ENCODE peak calls at places on chromosomes 3 and 15, in ten cellular contexts. U is occipital lobe, J is GM04504, Q is brain microvascular endothelial cell, R is endothelial cell, V is NCI-H1048, A is NCI-H1694, Y is NCI-H82, O is BJ, L is heart left ventricle. G is an unnamed sample.

GRCh38 chr3:15297592-15298350 is 34.6 kb downstream of the SH3BP5 start:
- DNase-seq in Q (no peak), R (no peak), L (no peak), Y (no peak), A (no peak), U (no peak), O (no peak), J (no peak), V (no peak), G (no peak)

GRCh38 chr3:9778102-9778501 is 8.4 kb upstream of the CAMK1 start:
- DNase-seq in Y (no peak), O (peak), V (no peak), Q (peak), R (no peak), L (no peak), J (peak), U (peak), A (no peak), G (no peak)

GRCh38 chr3:151526771-151527170 is 65.9 kb upstream of the IGSF10 start:
- DNase-seq in V (no peak), J (no peak), A (no peak), U (no peak), L (no peak), O (no peak), R (no peak), Y (no peak), Q (no peak), G (no peak)

GRCh38 chr15:92714457-92715401 is 59.2 kb upstream of the FAM174B start:
- DNase-seq in Q (peak), U (peak), V (peak), Y (peak), L (peak), O (no peak), A (peak), J (peak), R (peak), G (peak)

GRCh38 chr3:62363275-62363674 is 10.1 kb downstream of the FEZF2 start:
- DNase-seq in Q (no peak), Y (no peak), O (no peak), J (no peak), U (no peak), L (no peak), A (no peak), V (no peak), R (no peak), G (no peak)

GRCh38 chr3:178536271-178537079 is at the start of gene KCNMB2:
- DNase-seq in R (no peak), A (peak), O (no peak), U (peak), J (no peak), L (no peak), Q (peak), Y (no peak), V (no peak), G (no peak)

GRCh38 chr15:60004019-60004845 is at the start of gene FOXB1:
- DNase-seq in Q (no peak), J (no peak), R (peak), O (no peak), U (no peak), V (no peak), L (no peak), Y (peak), A (no peak), G (no peak)

GRCh38 chr3:159828542-159828943 is 160.1 kb upstream of the IL12A start:
- DNase-seq in J (peak), V (peak), L (no peak), Y (peak), Q (no peak), R (no peak), O (no peak), U (no peak), A (peak), G (no peak)

GRCh38 chr3:30774062-30774461 is 120.4 kb downstream of the GADL1 start:
- DNase-seq in A (no peak), L (no peak), Q (no peak), V (no peak), Y (no peak), U (no peak), J (no peak), R (no peak), O (no peak), G (no peak)

GRCh38 chr15:33458421-33458820 is 147.7 kb downstream of the RYR3 start:
- DNase-seq in U (no peak), O (no peak), Y (no peak), A (no peak), R (no peak), V (no peak), L (no peak), J (no peak), Q (no peak), G (no peak)

GRCh38 chr3:186869253-186870235 is 27.0 kb downstream of the ADIPOQ start:
- DNase-seq in Q (no peak), Y (no peak), O (no peak), L (no peak), A (no peak), V (no peak), U (no peak), J (no peak), R (no peak), G (no peak)

GRCh38 chr3:36796896-36797295 is 32.5 kb upstream of the DCLK3 start:
- DNase-seq in A (no peak), R (no peak), U (no peak), V (no peak), L (no peak), Q (peak), J (no peak), O (no peak), Y (no peak), G (no peak)

GRCh38 chr15:64634576-64635485 is 140.6 kb downstream of the RBPMS2 start:
- DNase-seq in U (no peak), Y (peak), O (no peak), A (no peak), L (no peak), V (peak), J (no peak), Q (peak), R (peak), G (no peak)

GRCh38 chr3:32401541-32402052 is 9.9 kb downstream of the CMTM7 start:
- DNase-seq in L (peak), O (no peak), U (peak), J (no peak), Q (peak), Y (peak), V (no peak), R (peak), A (no peak), G (peak)

GRCh38 chr15:40114218-40114617 is 5.5 kb upstream of the BMF start:
- DNase-seq in Q (no peak), A (no peak), O (no peak), U (no peak), Y (no peak), L (no peak), R (no peak), V (no peak), J (no peak), G (no peak)

GRCh38 chr3:22609139-22609538 is 594.0 kb upstream of the UBE2E2 start:
- DNase-seq in L (no peak), O (peak), R (no peak), Q (no peak), Y (no peak), V (no peak), J (peak), U (no peak), A (no peak), G (no peak)

GRCh38 chr15:92051726-92052125 is 198.2 kb downstream of the SLCO3A1 start:
- DNase-seq in Q (no peak), U (no peak), L (no peak), J (peak), Y (no peak), A (no peak), R (no peak), O (peak), V (no peak), G (no peak)

GRCh38 chr3:99505200-99505599 is 133.2 kb upstream of the COL8A1 start:
- DNase-seq in J (no peak), Q (no peak), O (no peak), L (no peak), Y (no peak), A (no peak), V (no peak), U (no peak), R (no peak), G (no peak)

GRCh38 chr15:94930441-94930840 is 699.1 kb downstream of the MCTP2 start:
- DNase-seq in J (no peak), A (no peak), V (no peak), L (no peak), R (no peak), Y (no peak), O (no peak), Q (no peak), U (no peak), G (no peak)

GRCh38 chr3:171195686-171196085 is 169.2 kb upstream of the SLC2A2 start:
- DNase-seq in R (no peak), Q (no peak), J (no peak), A (no peak), Y (no peak), U (no peak), O (no peak), V (no peak), L (no peak), G (no peak)

GRCh38 chr15:90885432-90886290 is 1.4 kb downstream of the FES start:
- DNase-seq in L (peak), Y (peak), U (peak), J (no peak), R (peak), Q (peak), A (peak), V (peak), O (no peak), G (peak)

G was measured in mucosa of gallbladder.